ENCODE peak calls at places on chromosomes 5 and 9, in five cellular contexts. R is effector memory CD4-positive, alpha-beta T cell; Z is effector CD4-positive, alpha-beta T cell; X is colonic mucosa; W is NCI-H510A. F is an unnamed sample.

GRCh38 chr5:177103523-177104253 is 17.0 kb downstream of the FGFR4 start:
- DNase-seq in R (no peak), Z (no peak), X (no peak), W (no peak), F (no peak)

GRCh38 chr5:122478741-122479459 is 166.9 kb downstream of the SNCAIP start:
- DNase-seq in R (no peak), Z (no peak), X (no peak), W (no peak), F (no peak)

GRCh38 chr9:74729129-74729710 is 158.5 kb downstream of the TRPM6 start:
- DNase-seq in R (no peak), Z (no peak), X (no peak), W (no peak), F (no peak)

GRCh38 chr5:80125962-80126480 is 90.9 kb downstream of the THBS4 start:
- DNase-seq in R (no peak), Z (no peak), X (no peak), W (no peak), F (no peak)

GRCh38 chr5:115194671-115195070 is 25.0 kb upstream of the TRIM36 start:
- DNase-seq in R (no peak), Z (no peak), X (peak; percentile 77), W (no peak), F (no peak)

GRCh38 chr5:87245451-87245850 is 22.2 kb upstream of the RASA1 start:
- DNase-seq in R (no peak), Z (no peak), X (no peak), W (no peak), F (no peak)

GRCh38 chr5:66821626-66822429 is 225.6 kb downstream of the MAST4 start:
- DNase-seq in R (no peak), Z (no peak), X (no peak), W (no peak), F (no peak)

GRCh38 chr9:127980056-127980705 is 608 bp downstream of the EEIG1 start:
- DNase-seq in R (peak; percentile 45), Z (peak; percentile 48), X (peak; percentile 72), W (peak; percentile 58), F (peak; percentile 54)

GRCh38 chr5:156327306-156327705 is 342 bp downstream of the SGCD start:
- DNase-seq in R (no peak), Z (no peak), X (no peak), W (no peak), F (no peak)

GRCh38 chr5:40675396-40676133 is 4.2 kb upstream of the PTGER4 start:
- DNase-seq in R (no peak), Z (no peak), X (no peak), W (no peak), F (no peak)

GRCh38 chr9:124950050-124950718 is 9.3 kb upstream of the GOLGA1 start:
- DNase-seq in R (no peak), Z (no peak), X (no peak), W (no peak), F (no peak)

GRCh38 chr5:149605998-149606721 is 24.9 kb downstream of the ARHGEF37 start:
- DNase-seq in R (no peak), Z (no peak), X (peak; percentile 81), W (no peak), F (no peak)